ENCODE peak calls at places on chromosomes 3 and 15, in five cellular contexts. D is GM12865; N is CD8-positive, alpha-beta T cell; C is suprapubic skin; F is HepG2. Y is an unnamed sample.

GRCh38 chr3:194871143-194871863 is 185.6 kb downstream of the FAM43A start:
- DNase-seq in D (peak), N (no peak), C (peak), F (no peak), Y (peak)

GRCh38 chr15:89116404-89116803 is 28.1 kb downstream of the ABHD2 start:
- DNase-seq in D (no peak), N (no peak), C (no peak), F (no peak), Y (no peak)

GRCh38 chr3:157913751-157914150 is 192.5 kb downstream of the SHOX2 start:
- DNase-seq in D (no peak), N (no peak), C (no peak), F (no peak), Y (no peak)

GRCh38 chr3:113276581-113277080 is 65.3 kb downstream of the BOC start:
- DNase-seq in D (no peak), N (no peak), C (no peak), F (no peak), Y (no peak)

GRCh38 chr3:14925729-14926591 is 21.4 kb upstream of the NR2C2 start:
- DNase-seq in D (peak), N (no peak), C (no peak), F (peak), Y (peak)

GRCh38 chr3:183551930-183552329 is 3.6 kb downstream of the KLHL6 start:
- DNase-seq in D (peak), N (peak), C (no peak), F (no peak), Y (no peak)

GRCh38 chr3:67947808-67948508 is 293.5 kb upstream of the SUCLG2 start:
- DNase-seq in D (peak), N (peak), C (no peak), F (peak), Y (no peak)

GRCh38 chr15:36954486-36954885 is 145.9 kb downstream of the MEIS2 start:
- DNase-seq in D (no peak), N (no peak), C (no peak), F (no peak), Y (no peak)

GRCh38 chr15:89632563-89633430 is 22.5 kb downstream of the KIF7 start:
- DNase-seq in D (no peak), N (no peak), C (peak), F (no peak), Y (peak)

GRCh38 chr3:43919067-43919466 is 228.3 kb downstream of the ABHD5 start:
- DNase-seq in D (no peak), N (no peak), C (no peak), F (no peak), Y (no peak)

GRCh38 chr15:97087337-97087736 is 756.8 kb downstream of the NR2F2 start:
- DNase-seq in D (no peak), N (no peak), C (no peak), F (no peak), Y (no peak)

GRCh38 chr15:77538011-77538410 is 94.7 kb downstream of the LINGO1 start:
- DNase-seq in D (peak), N (no peak), C (no peak), F (no peak), Y (peak)

GRCh38 chr15:23595368-23595767 is 29.9 kb downstream of the MKRN3 start:
- DNase-seq in D (no peak), N (no peak), C (no peak), F (no peak), Y (no peak)

GRCh38 chr3:122025296-122025695 is 3.2 kb upstream of the ILDR1 start:
- DNase-seq in D (peak), N (no peak), C (no peak), F (no peak), Y (peak)

GRCh38 chr15:29092376-29093064 is 177.1 kb downstream of the NSMCE3 start:
- DNase-seq in D (no peak), N (no peak), C (no peak), F (no peak), Y (no peak)

GRCh38 chr3:71145954-71146353 is 437.6 kb downstream of the FOXP1 start:
- DNase-seq in D (no peak), N (no peak), C (no peak), F (no peak), Y (no peak)

GRCh38 chr3:160478338-160478737 is 28.8 kb upstream of the TRIM59 start:
- DNase-seq in D (no peak), N (no peak), C (no peak), F (no peak), Y (no peak)

GRCh38 chr3:71254658-71255057 is 328.9 kb downstream of the FOXP1 start:
- DNase-seq in D (no peak), N (no peak), C (no peak), F (peak), Y (no peak)

GRCh38 chr3:35639251-35640185 is at the start of gene ARPP21:
- DNase-seq in D (no peak), N (no peak), C (no peak), F (no peak), Y (peak)

GRCh38 chr15:65254237-65254820 is 32.4 kb downstream of the PARP16 start:
- DNase-seq in D (no peak), N (no peak), C (no peak), F (no peak), Y (no peak)

GRCh38 chr15:48811325-48811938 is 563 bp upstream of the CEP152 start:
- DNase-seq in D (no peak), N (no peak), C (no peak), F (peak), Y (no peak)

GRCh38 chr3:131972550-131972949 is 62.3 kb downstream of the CPNE4 start:
- DNase-seq in D (no peak), N (no peak), C (no peak), F (no peak), Y (no peak)

GRCh38 chr3:106745344-106746168 is 631.7 kb upstream of the CCDC54 start:
- DNase-seq in D (no peak), N (no peak), C (no peak), F (no peak), Y (no peak)

GRCh38 chr15:72276326-72276700 is 4.0 kb upstream of the PARP6 start:
- DNase-seq in D (no peak), N (no peak), C (no peak), F (no peak), Y (no peak)

GRCh38 chr15:77529394-77530159 is 103.1 kb downstream of the LINGO1 start:
- DNase-seq in D (no peak), N (no peak), C (no peak), F (peak), Y (no peak)

GRCh38 chr15:36931434-36931833 is 168.9 kb downstream of the MEIS2 start:
- DNase-seq in D (no peak), N (no peak), C (no peak), F (no peak), Y (no peak)

GRCh38 chr3:127419140-127419539 is 131.3 kb upstream of the PRR20G start:
- DNase-seq in D (no peak), N (no peak), C (peak), F (no peak), Y (peak)

GRCh38 chr15:93997071-93997658 is 234.2 kb upstream of the MCTP2 start:
- DNase-seq in D (peak), N (no peak), C (no peak), F (peak), Y (no peak)

GRCh38 chr3:47000198-47000815 is 20.8 kb downstream of the NBEAL2 start:
- DNase-seq in D (no peak), N (peak), C (no peak), F (no peak), Y (no peak)

GRCh38 chr3:50890688-50891344 is 216.1 kb downstream of the DOCK3 start:
- DNase-seq in D (no peak), N (no peak), C (no peak), F (no peak), Y (no peak)

GRCh38 chr3:160852856-160853255 is 96.8 kb downstream of the PPM1L start:
- DNase-seq in D (no peak), N (no peak), C (no peak), F (no peak), Y (no peak)

GRCh38 chr15:62887113-62887570 is 155.4 kb upstream of the TPM1 start:
- DNase-seq in D (no peak), N (no peak), C (no peak), F (no peak), Y (no peak)

GRCh38 chr3:45807645-45808540 is 11.6 kb upstream of the SLC6A20 start:
- DNase-seq in D (no peak), N (no peak), C (no peak), F (no peak), Y (no peak)

GRCh38 chr3:42652611-42653302 is 740 bp upstream of the ZBTB47 start:
- DNase-seq in D (peak), N (no peak), C (peak), F (peak), Y (peak)

GRCh38 chr3:9846231-9846630 is 2.4 kb upstream of the RPUSD3 start:
- DNase-seq in D (no peak), N (no peak), C (no peak), F (no peak), Y (no peak)

DNA sequence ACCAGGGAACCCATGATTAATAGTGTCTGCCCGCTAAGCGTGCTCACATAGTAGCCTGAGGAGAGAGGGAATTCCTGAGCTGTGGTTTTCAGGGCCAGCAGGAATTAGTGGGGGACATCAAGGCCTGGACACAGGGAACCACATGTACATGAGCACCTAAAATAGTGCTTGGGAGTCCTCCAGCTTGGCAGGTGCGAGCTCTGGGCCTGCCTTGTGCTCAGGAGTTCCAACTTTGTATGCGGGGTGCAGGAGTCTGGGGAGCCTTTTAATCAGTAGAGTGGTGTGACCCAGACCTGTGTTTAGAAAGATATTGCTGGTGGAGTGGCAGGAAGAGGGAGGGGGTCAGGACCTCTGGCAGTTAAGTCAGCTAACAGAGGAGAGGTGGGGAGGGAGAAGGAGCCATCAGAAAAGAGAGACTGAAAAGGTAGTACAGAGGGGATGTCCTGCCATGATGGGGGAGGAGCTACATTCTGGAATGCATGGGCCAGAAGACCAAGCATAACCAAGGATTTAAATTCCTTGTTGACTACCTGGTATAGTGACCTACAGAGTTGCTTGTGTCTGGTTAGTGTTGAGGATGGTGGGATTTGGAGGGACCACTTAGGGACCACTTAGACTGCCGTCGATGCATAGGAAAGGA is 1.9 kb downstream of the DAG1 start:
- DNase-seq in D (no peak), N (no peak), C (no peak), F (no peak), Y (no peak)
- TF ChIP-seq CTCF in D (no peak), N (no peak), C (no peak), F (no peak), Y (no peak)

GRCh38 chr15:78695849-78696248 is 54.8 kb upstream of the CHRNB4 start:
- DNase-seq in D (no peak), N (no peak), C (no peak), F (no peak), Y (no peak)
- TF ChIP-seq CTCF in D (no peak), N (no peak), C (no peak), F (no peak), Y (no peak)

GRCh38 chr15:43370975-43371974 is at the start of the genes TUBGCP4 and ZSCAN29:
- DNase-seq in D (peak), N (peak), C (peak), F (peak), Y (peak)
- TF ChIP-seq CTCF in D (peak), N (no peak), C (peak), F (peak), Y (peak)

DNA sequence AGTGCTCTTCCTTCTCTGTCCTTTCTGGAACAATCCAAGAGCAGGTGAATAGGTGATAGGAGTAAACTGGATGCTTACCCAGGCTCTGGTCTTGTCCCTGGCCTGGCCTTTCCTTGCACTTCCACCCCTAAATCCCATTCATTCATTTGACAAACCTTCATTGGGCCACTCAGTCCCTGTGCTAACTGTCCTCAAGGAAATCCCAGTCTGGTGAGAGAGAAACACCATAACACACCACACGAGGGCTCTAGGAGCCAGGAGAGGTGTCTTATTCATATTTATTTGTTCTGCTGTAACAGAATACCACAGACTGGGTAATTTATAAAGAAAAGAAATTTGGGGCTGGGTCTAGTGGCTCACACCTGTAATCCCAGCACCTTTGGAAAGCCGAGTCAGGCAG is 22.8 kb downstream of the EFCC1 start:
- DNase-seq in D (peak), N (no peak), C (no peak), F (no peak), Y (no peak)
- TF ChIP-seq CTCF in D (peak), N (no peak), C (no peak), F (peak), Y (peak)

Y was measured in GM13976.